ENCODE peak calls at places on chromosomes 16 and 17, in nine cellular contexts. P, L, T, R, Q, G, S, J and X are unnamed samples.

GRCh38 chr16:56357765-56358322 is 67.5 kb downstream of the AMFR start:
- DNase-seq in P (peak; percentile 12), L (no peak), T (no peak), R (no peak), Q (peak; percentile 28), G (no peak), S (peak; percentile 14), J (no peak), X (no peak)

GRCh38 chr17:78442648-78443128 is 64.2 kb downstream of the PGS1 start:
- DNase-seq in P (peak; percentile 28), L (no peak), T (peak; percentile 56), R (no peak), Q (peak; percentile 96), G (peak; percentile 31), S (no peak), J (no peak), X (no peak)

GRCh38 chr17:50790619-50791018 is 23.3 kb upstream of the ANKRD40CL start:
- DNase-seq in P (no peak), L (no peak), T (no peak), R (no peak), Q (no peak), G (no peak), S (no peak), J (no peak), X (no peak)

GRCh38 chr17:40443988-40444899 is 994 bp downstream of the IGFBP4 start:
- DNase-seq in P (no peak), L (no peak), T (peak; percentile 50), R (peak; percentile 52), Q (peak; percentile 48), G (no peak), S (no peak), J (peak; percentile 9), X (no peak)

GRCh38 chr17:38322156-38322779 is 21.5 kb downstream of the GPR179 start:
- DNase-seq in P (peak; percentile 62), L (peak; percentile 36), T (peak; percentile 61), R (peak; percentile 68), Q (peak; percentile 59), G (peak; percentile 47), S (peak; percentile 45), J (peak; percentile 61), X (peak; percentile 16)

GRCh38 chr17:8300629-8301242 is 5.5 kb upstream of the SLC25A35 start:
- DNase-seq in P (peak; percentile 67), L (peak; percentile 72), T (peak; percentile 70), R (peak; percentile 87), Q (peak; percentile 76), G (peak; percentile 48), S (peak; percentile 54), J (peak; percentile 69), X (peak; percentile 66)

GRCh38 chr17:67294451-67295199 is 49.6 kb upstream of the HELZ start:
- DNase-seq in P (no peak), L (no peak), T (no peak), R (no peak), Q (no peak), G (no peak), S (no peak), J (no peak), X (no peak)

GRCh38 chr16:56263711-56264608 is 72.7 kb downstream of the GNAO1 start:
- DNase-seq in P (no peak), L (no peak), T (no peak), R (no peak), Q (no peak), G (no peak), S (no peak), J (no peak), X (no peak)

GRCh38 chr16:76946879-76947278 is 244.1 kb upstream of the MON1B start:
- DNase-seq in P (no peak), L (no peak), T (peak; percentile 82), R (peak; percentile 92), Q (peak; percentile 83), G (no peak), S (no peak), J (peak; percentile 78), X (no peak)

GRCh38 chr17:550776-551175 is 163.9 kb downstream of the VPS53 start:
- DNase-seq in P (no peak), L (no peak), T (peak; percentile 37), R (no peak), Q (no peak), G (no peak), S (no peak), J (no peak), X (no peak)

GRCh38 chr16:9499921-9500593 is 408.6 kb downstream of the HAPSTR1 start:
- DNase-seq in P (no peak), L (no peak), T (no peak), R (no peak), Q (no peak), G (no peak), S (no peak), J (no peak), X (no peak)

GRCh38 chr17:8019161-8019560 is 16.7 kb downstream of the GUCY2D start:
- DNase-seq in P (no peak), L (no peak), T (no peak), R (no peak), Q (no peak), G (no peak), S (no peak), J (no peak), X (peak; percentile 42)

GRCh38 chr16:30561212-30561816 is 3.1 kb upstream of the ZNF764 start:
- DNase-seq in P (peak; percentile 30), L (no peak), T (no peak), R (no peak), Q (no peak), G (peak; percentile 51), S (peak; percentile 52), J (no peak), X (no peak)

GRCh38 chr16:79104567-79104966 is 496.0 kb downstream of the MAF start:
- DNase-seq in P (no peak), L (no peak), T (no peak), R (no peak), Q (no peak), G (no peak), S (no peak), J (no peak), X (no peak)

GRCh38 chr17:74466785-74467158 is 338 bp downstream of the CD300A start:
- DNase-seq in P (no peak), L (no peak), T (no peak), R (no peak), Q (no peak), G (no peak), S (no peak), J (no peak), X (no peak)

GRCh38 chr16:79213214-79213613 is 387.3 kb downstream of the MAF start:
- DNase-seq in P (no peak), L (no peak), T (no peak), R (no peak), Q (no peak), G (no peak), S (peak; percentile 23), J (no peak), X (no peak)

GRCh38 chr16:86121611-86122010 is 222.6 kb downstream of the IRF8 start:
- DNase-seq in P (no peak), L (no peak), T (no peak), R (no peak), Q (no peak), G (no peak), S (no peak), J (no peak), X (no peak)

GRCh38 chr16:89338863-89339262 is 121.4 kb downstream of the ZNF778 start:
- DNase-seq in P (no peak), L (no peak), T (no peak), R (no peak), Q (no peak), G (no peak), S (no peak), J (no peak), X (no peak)
- H3K4me1 ChIP-seq in P (peaks cover 32% of the 10 kb centered on the region), L (peaks cover 74% of the 10 kb centered on the region), T (peaks cover 43% of the 10 kb centered on the region), R (peaks cover 35% of the 10 kb centered on the region), Q (peaks cover 23% of the 10 kb centered on the region), G (peaks cover 3% of the 10 kb centered on the region), S (peaks cover 36% of the 10 kb centered on the region), J (peaks cover 23% of the 10 kb centered on the region), X (no peaks in the 10 kb centered on the region)

DNA sequence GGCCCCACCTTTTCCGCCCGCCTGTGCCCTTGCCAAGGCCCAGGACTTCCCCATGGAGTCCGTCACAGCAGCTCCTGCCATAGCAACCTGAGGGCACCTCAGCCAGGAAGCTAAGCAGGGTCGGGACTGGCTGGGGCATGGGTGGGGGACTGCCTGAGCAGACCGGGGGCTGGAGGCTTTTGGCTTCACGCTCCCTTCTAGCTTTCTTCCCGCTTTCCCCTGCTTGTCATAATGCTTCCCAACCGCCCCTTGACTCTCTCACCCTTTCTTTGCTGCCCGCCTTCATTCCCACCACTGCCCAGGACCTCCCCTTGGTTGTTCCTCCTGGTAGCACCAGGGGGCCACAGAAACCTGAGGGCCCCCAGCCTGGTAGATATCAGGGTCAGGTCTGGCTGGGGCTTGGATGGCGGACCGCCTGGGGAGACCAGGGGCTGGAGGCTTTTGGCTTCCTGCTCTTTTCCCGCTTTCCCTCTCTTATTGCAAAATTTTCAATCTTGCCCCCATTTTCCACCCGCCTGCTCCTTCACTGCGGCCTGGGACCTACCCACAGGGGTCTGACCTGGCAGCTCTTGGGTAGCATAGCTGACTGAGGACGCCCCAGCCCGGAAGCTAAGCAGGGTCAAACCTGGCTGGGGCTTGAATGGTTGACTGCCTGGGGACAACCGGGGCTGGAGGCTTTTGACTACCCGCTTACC is 2287.7 kb downstream of the TP53TG3F start:
- DNase-seq in P (no peak), L (no peak), T (no peak), R (no peak), Q (no peak), G (no peak), S (no peak), J (no peak), X (no peak)
- H3K4me3 ChIP-seq in P (no peak overlapping the region), L (no peak overlapping the region), T (no peak overlapping the region), R (no peak overlapping the region), Q (no peak overlapping the region), G (no peak overlapping the region), S (no peak overlapping the region), J (no peak overlapping the region), X (no peak overlapping the region)

DNA sequence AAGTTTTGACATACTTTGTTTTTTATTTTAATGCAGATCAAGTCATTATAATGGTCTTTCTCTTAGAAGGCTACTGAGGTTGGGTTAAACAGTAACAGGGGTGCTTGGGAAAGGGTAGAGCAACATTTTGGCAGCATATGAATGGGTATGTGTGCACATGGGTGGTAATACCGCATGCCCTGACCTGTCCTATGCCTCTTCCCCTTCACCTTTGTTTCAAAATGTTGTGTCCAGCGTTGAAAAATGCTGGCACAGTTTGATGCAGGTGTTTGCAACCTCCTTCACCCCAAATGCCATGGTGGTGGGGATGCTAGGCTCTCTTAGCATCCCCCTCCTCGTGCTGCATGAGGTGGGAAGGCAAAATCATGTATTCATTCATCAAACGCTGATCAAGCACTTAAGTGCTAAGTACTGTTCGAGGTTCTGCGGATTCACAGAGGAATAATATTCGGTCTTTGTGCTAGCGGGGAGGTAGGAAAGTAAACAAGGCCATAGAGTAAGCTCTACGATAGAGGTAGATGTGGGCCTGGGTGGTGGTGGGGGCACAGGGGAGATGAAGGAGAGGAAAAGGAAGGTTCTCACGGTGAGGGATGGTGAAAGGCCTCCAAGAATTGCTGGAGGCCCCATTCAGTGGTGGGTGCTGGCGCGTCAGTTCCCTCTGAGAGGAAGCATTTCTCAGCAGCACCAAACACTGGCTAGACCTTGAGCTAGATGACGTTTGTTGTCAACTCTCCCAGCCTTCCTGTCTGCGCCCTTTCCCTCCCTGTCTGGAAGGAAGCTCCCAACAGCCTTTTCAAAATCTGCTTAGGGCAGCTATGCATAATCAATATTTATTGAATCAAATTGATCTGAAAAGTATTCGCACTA is 13.3 kb upstream of the MARCHF10 start:
- DNase-seq in P (no peak), L (no peak), T (no peak), R (no peak), Q (peak; percentile 66), G (no peak), S (no peak), J (no peak), X (no peak)
- H3K4me1 ChIP-seq in P (peaks cover 9% of the 10 kb centered on the region), L (peaks cover 30% of the 10 kb centered on the region), T (peaks cover 17% of the 10 kb centered on the region), R (peaks cover 75% of the 10 kb centered on the region), Q (peaks cover 18% of the 10 kb centered on the region), G (no peaks in the 10 kb centered on the region), S (no peaks in the 10 kb centered on the region), J (peaks cover 50% of the 10 kb centered on the region), X (peaks cover 12% of the 10 kb centered on the region)

GRCh38 chr17:19470529-19471261 is 59.7 kb downstream of the RNF112 start:
- DNase-seq in P (peak; percentile 29), L (no peak), T (no peak), R (no peak), Q (peak; percentile 82), G (peak; percentile 82), S (peak; percentile 72), J (no peak), X (peak; percentile 41)
- H3K4me3 ChIP-seq in P (no peak overlapping the region), L (no peak overlapping the region), T (peak overlapping the region; percentile 76), R (no peak overlapping the region), Q (no peak overlapping the region), G (peak overlapping the region; percentile 17), S (peak overlapping the region; percentile 4), J (no peak overlapping the region), X (no peak overlapping the region)